ENCODE peak calls at places on chromosomes 4 and X, in ten cellular contexts. D, G, V, L, Q, P, J, T, U and E are unnamed samples.

GRCh38 chr4:28518781-28519180 is 1658.1 kb downstream of the STIM2 start:
- DNase-seq in D (no peak), G (no peak), V (peak), L (no peak), Q (peak), P (no peak), J (no peak), T (no peak), U (no peak), E (no peak)

GRCh38 chr4:151169223-151169622 is 69.8 kb downstream of the RPS3A start:
- DNase-seq in D (no peak), G (peak), V (peak), L (no peak), Q (peak), P (no peak), J (peak), T (no peak), U (no peak), E (peak)

GRCh38 chr4:108303488-108304177 is 134.9 kb upstream of the LEF1 start:
- DNase-seq in D (no peak), G (no peak), V (peak), L (no peak), Q (peak), P (no peak), J (no peak), T (no peak), U (peak), E (no peak)

GRCh38 chr4:121801715-121802075 is 572 bp downstream of the EXOSC9 start:
- DNase-seq in D (no peak), G (no peak), V (no peak), L (no peak), Q (no peak), P (no peak), J (no peak), T (no peak), U (no peak), E (no peak)

GRCh38 chr4:139330283-139330682 is 28.0 kb upstream of the NDUFC1 start:
- DNase-seq in D (no peak), G (no peak), V (no peak), L (no peak), Q (no peak), P (no peak), J (no peak), T (no peak), U (no peak), E (no peak)

GRCh38 chrX:96704661-96705060 is 20.0 kb downstream of the DIAPH2 start:
- DNase-seq in D (no peak), G (no peak), V (no peak), L (no peak), Q (peak), P (no peak), J (no peak), T (no peak), U (no peak), E (no peak)

GRCh38 chr4:98377626-98378025 is 116.4 kb downstream of the RAP1GDS1 start:
- DNase-seq in D (no peak), G (no peak), V (peak), L (no peak), Q (peak), P (no peak), J (no peak), T (no peak), U (no peak), E (no peak)

GRCh38 chr4:33649015-33649414 is 2595.3 kb downstream of the ARAP2 start:
- DNase-seq in D (no peak), G (no peak), V (peak), L (peak), Q (peak), P (no peak), J (peak), T (no peak), U (peak), E (no peak)

GRCh38 chr4:158053086-158053485 is 119.7 kb downstream of the GASK1B start:
- DNase-seq in D (no peak), G (no peak), V (no peak), L (no peak), Q (no peak), P (no peak), J (no peak), T (no peak), U (no peak), E (no peak)

GRCh38 chr4:41177016-41177415 is 37.3 kb downstream of the APBB2 start:
- DNase-seq in D (no peak), G (no peak), V (peak), L (no peak), Q (peak), P (no peak), J (no peak), T (no peak), U (no peak), E (no peak)

GRCh38 chrX:64662876-64663275 is 267.6 kb upstream of the MTMR8 start:
- DNase-seq in D (no peak), G (no peak), V (no peak), L (no peak), Q (no peak), P (no peak), J (no peak), T (no peak), U (no peak), E (no peak)

GRCh38 chrX:3711331-3711917 is 2.0 kb downstream of the PRKX start:
- DNase-seq in D (peak), G (peak), V (no peak), L (no peak), Q (no peak), P (peak), J (no peak), T (no peak), U (no peak), E (no peak)

GRCh38 chr4:57100979-57101629 is 9.1 kb downstream of the IGFBP7 start:
- DNase-seq in D (no peak), G (no peak), V (no peak), L (no peak), Q (peak), P (no peak), J (no peak), T (no peak), U (no peak), E (no peak)

GRCh38 chr4:22741744-22742143 is 49.0 kb downstream of the GBA3 start:
- DNase-seq in D (no peak), G (no peak), V (no peak), L (no peak), Q (no peak), P (no peak), J (no peak), T (no peak), U (no peak), E (no peak)

GRCh38 chrX:137479394-137479793 is 86.5 kb upstream of the ZIC3 start:
- DNase-seq in D (no peak), G (no peak), V (no peak), L (no peak), Q (no peak), P (no peak), J (peak), T (no peak), U (no peak), E (no peak)

GRCh38 chr4:125105561-125105960 is 209.2 kb upstream of the FAT4 start:
- DNase-seq in D (no peak), G (no peak), V (no peak), L (no peak), Q (peak), P (no peak), J (no peak), T (no peak), U (no peak), E (no peak)

GRCh38 chr4:1033840-1034551 is 22.6 kb downstream of the FGFRL1 start:
- DNase-seq in D (no peak), G (no peak), V (no peak), L (no peak), Q (peak), P (no peak), J (no peak), T (no peak), U (no peak), E (no peak)

GRCh38 chr4:176320340-176320975 is 692 bp downstream of the SPCS3 start:
- DNase-seq in D (peak), G (peak), V (peak), L (peak), Q (peak), P (peak), J (peak), T (peak), U (peak), E (no peak)

GRCh38 chrX:129843459-129844306 is at the start of gene ZDHHC9:
- DNase-seq in D (peak), G (peak), V (peak), L (peak), Q (peak), P (peak), J (peak), T (peak), U (peak), E (peak)

GRCh38 chr4:124940387-124940786 is 227.9 kb upstream of the ANKRD50 start:
- DNase-seq in D (no peak), G (no peak), V (peak), L (no peak), Q (peak), P (no peak), J (no peak), T (no peak), U (peak), E (peak)

GRCh38 chrX:49761481-49761880 is 65.7 kb upstream of the PAGE1 start:
- DNase-seq in D (peak), G (no peak), V (peak), L (peak), Q (peak), P (no peak), J (peak), T (no peak), U (no peak), E (no peak)

GRCh38 chr4:10582059-10582686 is 102.4 kb downstream of the CLNK start:
- DNase-seq in D (peak), G (peak), V (peak), L (peak), Q (peak), P (no peak), J (peak), T (no peak), U (peak), E (no peak)

GRCh38 chr4:119246177-119246576 is 33.7 kb downstream of the USP53 start:
- DNase-seq in D (no peak), G (no peak), V (no peak), L (no peak), Q (no peak), P (no peak), J (no peak), T (no peak), U (no peak), E (no peak)

GRCh38 chrX:103792916-103793540 is 16.4 kb downstream of the PLP1 start:
- DNase-seq in D (no peak), G (no peak), V (no peak), L (no peak), Q (peak), P (no peak), J (no peak), T (no peak), U (no peak), E (peak)

GRCh38 chr4:1596393-1596792 is 87.7 kb downstream of the FAM53A start:
- DNase-seq in D (no peak), G (no peak), V (no peak), L (no peak), Q (no peak), P (no peak), J (no peak), T (no peak), U (no peak), E (no peak)

GRCh38 chrX:98931194-98931593 is 1478.9 kb downstream of the PCDH19 start:
- DNase-seq in D (no peak), G (no peak), V (peak), L (no peak), Q (no peak), P (no peak), J (no peak), T (no peak), U (no peak), E (no peak)

GRCh38 chr4:165464813-165465381 is 86.1 kb downstream of the CPE start:
- DNase-seq in D (peak), G (no peak), V (peak), L (peak), Q (peak), P (no peak), J (peak), T (no peak), U (no peak), E (no peak)
- H3K4me3 ChIP-seq in D (no peak), G (no peak), V (peak), L (no peak), Q (no peak), P (no peak), J (no peak), T (no peak), U (no peak), E (no peak)

GRCh38 chrX:153474266-153474665 is 3.9 kb upstream of the HAUS7 start:
- DNase-seq in D (no peak), G (no peak), V (no peak), L (no peak), Q (no peak), P (no peak), J (no peak), T (no peak), U (no peak), E (no peak)

GRCh38 chrX:153475751-153476281 is 5.4 kb upstream of the HAUS7 start:
- DNase-seq in D (no peak), G (no peak), V (no peak), L (no peak), Q (no peak), P (no peak), J (no peak), T (no peak), U (no peak), E (no peak)

GRCh38 chrX:153476628-153477027 is 6.3 kb upstream of the HAUS7 start:
- DNase-seq in D (no peak), G (no peak), V (no peak), L (no peak), Q (peak), P (no peak), J (no peak), T (no peak), U (no peak), E (no peak)

GRCh38 chrX:153473126-153473525 is 2.8 kb upstream of the HAUS7 start:
- DNase-seq in D (no peak), G (no peak), V (no peak), L (no peak), Q (no peak), P (no peak), J (no peak), T (no peak), U (no peak), E (no peak)

GRCh38 chrX:153474718-153475117 is 4.3 kb upstream of the HAUS7 start:
- DNase-seq in D (no peak), G (peak), V (peak), L (no peak), Q (peak), P (peak), J (no peak), T (peak), U (no peak), E (no peak)
- H3K4me3 ChIP-seq in D (no peak), G (peak), V (peak), L (no peak), Q (no peak), P (peak), J (no peak), T (no peak), U (no peak), E (no peak)

GRCh38 chrX:13716905-13717304 is 17.5 kb downstream of the TRAPPC2 start:
- DNase-seq in D (no peak), G (no peak), V (no peak), L (no peak), Q (no peak), P (peak), J (no peak), T (no peak), U (no peak), E (no peak)

GRCh38 chrX:13719192-13719856 is 15.1 kb downstream of the TRAPPC2 start:
- DNase-seq in D (no peak), G (no peak), V (peak), L (no peak), Q (no peak), P (no peak), J (no peak), T (peak), U (no peak), E (no peak)

GRCh38 chrX:13717697-13718483 is 16.5 kb downstream of the TRAPPC2 start:
- DNase-seq in D (no peak), G (no peak), V (peak), L (no peak), Q (peak), P (no peak), J (no peak), T (no peak), U (no peak), E (no peak)

GRCh38 chrX:13721371-13721770 is 13.0 kb downstream of the TRAPPC2 start:
- DNase-seq in D (no peak), G (no peak), V (no peak), L (no peak), Q (peak), P (no peak), J (no peak), T (no peak), U (no peak), E (no peak)

DNA sequence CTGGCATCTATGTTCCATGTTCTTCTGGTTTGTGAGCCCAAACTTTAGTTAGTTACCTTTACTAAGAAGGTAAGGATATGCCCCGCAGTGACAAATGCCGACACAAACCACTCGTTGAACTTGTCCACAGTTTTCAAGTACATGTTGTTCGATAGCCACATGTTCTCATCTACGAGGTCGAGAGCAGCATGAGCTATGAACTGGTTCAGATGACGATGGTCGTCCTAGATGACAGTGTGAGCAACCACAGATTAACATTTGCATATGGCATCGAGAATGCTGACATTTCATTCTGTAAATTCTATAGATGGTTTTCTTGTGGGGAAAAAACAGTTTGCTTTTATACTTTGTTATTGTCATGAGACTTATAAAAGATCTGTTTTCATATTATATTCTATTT is 18.0 kb downstream of the TRAPPC2 start:
- DNase-seq in D (no peak), G (no peak), V (no peak), L (no peak), Q (no peak), P (no peak), J (peak), T (no peak), U (no peak), E (no peak)
- H3K4me3 ChIP-seq in D (no peak), G (no peak), V (no peak), L (no peak), Q (no peak), P (no peak), J (no peak), T (no peak), U (no peak), E (no peak)

DNA sequence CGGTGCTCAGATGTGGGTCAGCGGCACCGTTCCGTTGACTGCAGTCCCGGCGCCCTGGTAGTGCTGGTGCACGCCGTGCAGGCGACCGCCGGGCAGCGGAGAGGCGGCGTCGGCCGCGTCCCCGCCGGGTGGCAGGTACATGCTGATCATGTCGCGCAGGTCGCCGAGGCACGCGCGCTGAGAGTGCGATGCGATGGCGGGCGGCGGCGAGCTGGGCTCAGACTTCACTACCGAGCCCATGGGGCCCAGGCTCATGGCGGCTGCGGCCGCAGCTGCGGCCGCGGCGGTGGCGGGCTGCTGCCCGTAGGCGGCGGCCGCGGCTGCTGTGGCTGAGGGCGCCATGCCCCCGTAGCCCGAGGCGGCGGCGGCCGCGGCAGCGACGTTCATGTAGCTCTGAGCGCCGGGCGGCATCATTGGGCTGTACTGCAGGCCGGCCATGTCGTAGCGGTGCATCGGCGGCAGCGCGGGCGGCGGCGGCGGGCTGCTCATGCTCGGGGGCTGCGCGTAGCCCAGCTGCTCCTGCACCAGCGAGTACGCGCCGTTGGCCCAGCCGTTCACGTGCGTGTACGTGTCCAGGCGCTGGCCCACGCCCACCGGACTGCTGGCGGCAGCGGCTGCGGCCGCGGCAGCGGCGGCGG is 1.0 kb downstream of the SOX3 start:
- DNase-seq in D (no peak), G (no peak), V (peak), L (no peak), Q (no peak), P (no peak), J (peak), T (no peak), U (no peak), E (no peak)
- H3K4me3 ChIP-seq in D (no peak), G (no peak), V (peak), L (peak), Q (no peak), P (no peak), J (peak), T (no peak), U (no peak), E (no peak)

GRCh38 chrX:10607233-10607632 is 13.2 kb downstream of the MID1 start:
- DNase-seq in D (no peak), G (no peak), V (no peak), L (no peak), Q (no peak), P (no peak), J (no peak), T (no peak), U (no peak), E (no peak)

GRCh38 chrX:10611441-10612090 is 8.8 kb downstream of the MID1 start:
- DNase-seq in D (no peak), G (no peak), V (no peak), L (peak), Q (peak), P (no peak), J (no peak), T (no peak), U (no peak), E (no peak)

GRCh38 chrX:10615931-10616780 is 4.2 kb downstream of the MID1 start:
- DNase-seq in D (peak), G (peak), V (peak), L (peak), Q (peak), P (no peak), J (peak), T (no peak), U (no peak), E (peak)

GRCh38 chrX:10608099-10608498 is 12.3 kb downstream of the MID1 start:
- DNase-seq in D (no peak), G (peak), V (peak), L (no peak), Q (peak), P (no peak), J (no peak), T (no peak), U (no peak), E (no peak)

DNA sequence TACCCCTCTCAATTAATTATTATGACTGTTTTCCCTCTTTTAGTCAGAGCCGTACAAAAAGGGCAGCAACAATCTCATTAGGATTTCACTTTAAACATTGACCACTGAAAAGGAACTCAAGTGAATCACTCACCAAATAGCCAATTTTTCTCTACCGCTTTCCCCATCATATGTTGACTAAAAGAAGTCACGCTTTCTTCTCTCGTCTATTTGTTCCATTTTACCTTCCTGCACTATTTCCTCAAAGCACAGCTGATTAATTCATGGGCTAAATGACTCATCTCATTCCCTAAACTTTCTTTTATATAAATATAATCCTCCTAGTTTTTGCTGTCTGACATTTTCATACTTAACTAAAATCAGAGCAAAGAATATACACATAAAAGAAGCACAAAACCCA is 8.2 kb downstream of the MID1 start:
- DNase-seq in D (no peak), G (no peak), V (peak), L (no peak), Q (peak), P (no peak), J (no peak), T (no peak), U (no peak), E (peak)
- H3K4me3 ChIP-seq in D (no peak), G (no peak), V (no peak), L (no peak), Q (no peak), P (no peak), J (no peak), T (no peak), U (no peak), E (no peak)

GRCh38 chr4:39698424-39699009 is 581 bp downstream of the UBE2K start:
- DNase-seq in D (no peak), G (peak), V (peak), L (peak), Q (peak), P (no peak), J (peak), T (no peak), U (no peak), E (no peak)
- H3K4me3 ChIP-seq in D (peak), G (peak), V (peak), L (peak), Q (peak), P (peak), J (peak), T (peak), U (peak), E (peak)